ENCODE peak calls at places on chromosomes 2 and 18, in ten cellular contexts. Y, P, M, B, X, T, D, K, L and A are unnamed samples.

GRCh38 chr18:55444496-55444895 is 143.5 kb downstream of the TCF4 start:
- DNase-seq in Y (no peak), P (no peak), M (no peak), B (no peak), X (no peak), T (no peak), D (no peak), K (no peak), L (no peak), A (no peak)

GRCh38 chr18:33372442-33372841 is 68.1 kb downstream of the CCDC178 start:
- DNase-seq in Y (no peak), P (no peak), M (no peak), B (no peak), X (no peak), T (no peak), D (no peak), K (no peak), L (no peak), A (no peak)

GRCh38 chr2:111072220-111072871 is 48.4 kb upstream of the BCL2L11 start:
- DNase-seq in Y (peak; percentile 68), P (no peak), M (no peak), B (no peak), X (no peak), T (no peak), D (no peak), K (no peak), L (no peak), A (no peak)

GRCh38 chr2:7031424-7032245 is 114.4 kb downstream of the RNF144A start:
- DNase-seq in Y (no peak), P (peak; percentile 94), M (no peak), B (no peak), X (peak; percentile 82), T (peak; percentile 49), D (peak; percentile 56), K (peak; percentile 55), L (peak; percentile 96), A (peak; percentile 77)

GRCh38 chr18:1018211-1018651 is 113.6 kb downstream of the ADCYAP1 start:
- DNase-seq in Y (peak; percentile 34), P (no peak), M (no peak), B (no peak), X (no peak), T (no peak), D (no peak), K (no peak), L (no peak), A (no peak)

GRCh38 chr2:200703132-200703925 is 108.4 kb upstream of the BZW1 start:
- DNase-seq in Y (peak; percentile 83), P (peak; percentile 43), M (no peak), B (no peak), X (no peak), T (peak; percentile 41), D (no peak), K (no peak), L (peak; percentile 52), A (no peak)

GRCh38 chr2:203869207-203869606 is 1.6 kb downstream of the CTLA4 start:
- DNase-seq in Y (no peak), P (no peak), M (no peak), B (no peak), X (no peak), T (peak; percentile 59), D (no peak), K (no peak), L (no peak), A (no peak)

GRCh38 chr2:230900336-230900995 is 24.6 kb downstream of the GPR55 start:
- DNase-seq in Y (no peak), P (no peak), M (peak; percentile 15), B (no peak), X (peak; percentile 16), T (no peak), D (peak; percentile 6), K (no peak), L (peak; percentile 13), A (no peak)

GRCh38 chr2:27583390-27583915 is 611 bp downstream of the ZNF512 start:
- DNase-seq in Y (peak; percentile 50), P (no peak), M (no peak), B (no peak), X (no peak), T (no peak), D (no peak), K (no peak), L (no peak), A (no peak)

GRCh38 chr18:27921904-27922541 is 254.9 kb downstream of the CDH2 start:
- DNase-seq in Y (peak; percentile 49), P (no peak), M (peak; percentile 28), B (no peak), X (no peak), T (no peak), D (no peak), K (no peak), L (no peak), A (no peak)

GRCh38 chr2:152189622-152190495 is 14.3 kb upstream of the STAM2 start:
- DNase-seq in Y (peak; percentile 83), P (no peak), M (no peak), B (no peak), X (no peak), T (no peak), D (peak; percentile 28), K (no peak), L (peak; percentile 46), A (no peak)

GRCh38 chr18:45962866-45963265 is 4.3 kb downstream of the EPG5 start:
- DNase-seq in Y (peak; percentile 82), P (no peak), M (no peak), B (no peak), X (no peak), T (no peak), D (no peak), K (no peak), L (no peak), A (no peak)

GRCh38 chr2:105712166-105712915 is 32.4 kb upstream of the NCK2 start:
- DNase-seq in Y (peak; percentile 15), P (no peak), M (no peak), B (no peak), X (no peak), T (no peak), D (no peak), K (no peak), L (no peak), A (no peak)

GRCh38 chr2:3282056-3282998 is 95.3 kb downstream of the EIPR1 start:
- DNase-seq in Y (no peak), P (no peak), M (peak; percentile 24), B (no peak), X (peak; percentile 31), T (no peak), D (no peak), K (no peak), L (no peak), A (no peak)

GRCh38 chr18:13381907-13382682 is 163.5 kb downstream of the LDLRAD4 start:
- DNase-seq in Y (peak; percentile 78), P (peak; percentile 58), M (no peak), B (no peak), X (no peak), T (peak; percentile 85), D (peak; percentile 73), K (peak; percentile 62), L (peak; percentile 55), A (peak; percentile 71)

GRCh38 chr2:137775529-137775928 is 188.7 kb upstream of the HNMT start:
- DNase-seq in Y (no peak), P (no peak), M (no peak), B (no peak), X (no peak), T (no peak), D (no peak), K (no peak), L (no peak), A (no peak)

DNA sequence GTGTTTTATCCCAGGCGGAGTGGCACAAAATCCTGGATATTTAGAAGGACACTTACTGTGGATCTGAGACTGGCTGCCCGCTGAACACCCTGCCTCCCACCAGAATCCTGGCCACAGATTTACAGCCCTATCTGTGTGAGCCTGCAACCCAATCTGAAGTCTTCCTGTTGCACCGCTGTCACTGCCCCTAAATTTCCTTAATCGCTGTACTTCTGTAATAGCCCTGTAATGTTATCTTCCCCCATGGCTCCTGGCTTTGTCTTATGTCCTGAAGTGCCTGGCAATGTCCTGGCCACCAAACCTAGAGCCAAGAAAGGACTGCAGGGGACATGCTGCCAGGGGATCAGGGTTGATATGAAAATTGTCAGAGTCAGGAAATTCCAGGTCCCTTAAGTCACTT is 52.7 kb downstream of the FHOD3 start:
- DNase-seq in Y (no peak), P (no peak), M (no peak), B (no peak), X (no peak), T (no peak), D (no peak), K (no peak), L (no peak), A (no peak)
- H3K27ac ChIP-seq in Y (no peak overlapping the region), P (no peak overlapping the region), M (no peak overlapping the region), B (no peak overlapping the region), X (no peak overlapping the region), T (no peak overlapping the region), D (no peak overlapping the region), K (no peak overlapping the region), L (no peak overlapping the region), A (no peak overlapping the region)

GRCh38 chr2:240021488-240022104 is 3.5 kb downstream of the NDUFA10 start:
- DNase-seq in Y (peak; percentile 68), P (peak; percentile 60), M (peak; percentile 88), B (peak; percentile 13), X (peak; percentile 77), T (peak; percentile 38), D (peak; percentile 35), K (peak; percentile 58), L (peak; percentile 79), A (peak; percentile 47)
- H3K27ac ChIP-seq in Y (no peak overlapping the region), P (no peak overlapping the region), M (no peak overlapping the region), B (no peak overlapping the region), X (no peak overlapping the region), T (no peak overlapping the region), D (no peak overlapping the region), K (no peak overlapping the region), L (no peak overlapping the region), A (no peak overlapping the region)

GRCh38 chr2:144518744-144519596 is 949 bp downstream of the ZEB2 start:
- DNase-seq in Y (peak; percentile 33), P (no peak), M (no peak), B (no peak), X (no peak), T (no peak), D (no peak), K (no peak), L (no peak), A (no peak)
- H3K27ac ChIP-seq in Y (peak overlapping the region; percentile 99), P (peak overlapping the region; percentile 80), M (no peak overlapping the region), B (peak overlapping the region; percentile 98), X (peak overlapping the region; percentile 89), T (no peak overlapping the region), D (peak overlapping the region; percentile 97), K (no peak overlapping the region), L (peak overlapping the region; percentile 72), A (peak overlapping the region; percentile 33)

DNA sequence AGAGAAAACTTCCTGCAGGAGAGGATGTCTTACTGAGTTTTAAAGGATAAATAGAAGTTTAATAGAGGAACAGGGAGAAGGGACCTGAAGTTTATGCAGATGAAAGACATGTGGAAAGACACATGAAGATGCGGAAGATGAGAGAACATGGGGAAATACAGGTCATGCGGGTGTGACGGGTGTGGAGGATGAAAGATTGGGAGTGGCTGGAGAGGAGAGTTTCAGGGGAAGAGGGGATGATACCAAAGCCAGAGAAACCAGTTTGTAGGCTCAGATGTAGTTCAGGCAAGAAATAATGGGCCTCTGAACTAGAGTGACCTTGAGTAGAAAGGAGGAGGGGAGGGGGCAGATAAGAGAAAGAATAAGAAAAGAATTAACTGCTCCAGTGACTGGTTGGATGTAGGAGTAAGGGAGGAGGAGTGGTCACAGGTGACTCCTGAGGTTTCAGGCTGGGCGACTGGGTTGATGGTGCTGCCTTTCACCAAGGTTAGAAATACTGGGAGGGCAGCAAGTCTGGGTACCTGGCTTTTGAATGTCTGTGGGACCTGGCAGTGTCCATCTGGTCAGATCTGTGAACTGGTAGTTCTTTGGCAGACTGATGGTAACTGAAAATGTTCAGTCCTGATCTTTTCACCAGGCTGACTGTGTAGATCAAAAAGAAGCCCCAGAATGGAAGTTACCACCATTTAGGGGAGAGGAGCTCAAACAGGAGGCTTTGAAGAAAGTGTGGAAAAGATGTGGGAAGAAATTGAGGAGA is 69.4 kb downstream of the TET3 start:
- DNase-seq in Y (no peak), P (no peak), M (no peak), B (no peak), X (no peak), T (no peak), D (no peak), K (no peak), L (no peak), A (no peak)
- H3K27ac ChIP-seq in Y (no peak overlapping the region), P (no peak overlapping the region), M (no peak overlapping the region), B (no peak overlapping the region), X (no peak overlapping the region), T (no peak overlapping the region), D (no peak overlapping the region), K (no peak overlapping the region), L (no peak overlapping the region), A (no peak overlapping the region)